ENCODE peak calls at places on chromosomes 4 and X, in ten cellular contexts. One of them, this sample, is unnamed.

GRCh38 chrX:69538321-69538876 is 34.3 kb downstream of the NALF2 start:
- DNase-seq in cardiac septum: no peak
- DNase-seq in activated naive CD4-positive, alpha-beta T cell treated with anti-CD3 and anti-CD28 coated beads, Interleukin-2, amount 10 ng/mL, durations not matched to agents 7 days and 5 days: peak
- DNase-seq in non-pigmented ciliary epithelial cell: no peak
- DNase-seq in stimulated activated CD4-positive, alpha-beta T cell treated with anti-CD3 and anti-CD28 coated beads, Interleukin-1b, Interleukin-23, amount 100 ng/mL, for 1 hour: peak
- DNase-seq in amniotic stem cell: peak
- DNase-seq in GM03348: peak
- DNase-seq in neural progenitor cell: peak
- DNase-seq in fibroblast of pulmonary artery: peak
- DNase-seq in sciatic nerve: peak
- DNase-seq in this sample: peak

GRCh38 chr4:9691221-9692065 is 90.0 kb upstream of the DRD5 start:
- DNase-seq in GM03348: peak
- DNase-seq in stimulated activated CD4-positive, alpha-beta T cell treated with anti-CD3 and anti-CD28 coated beads, Interleukin-1b, Interleukin-23, amount 100 ng/mL, for 1 hour: peak
- DNase-seq in fibroblast of pulmonary artery: peak
- DNase-seq in activated naive CD4-positive, alpha-beta T cell treated with anti-CD3 and anti-CD28 coated beads, Interleukin-2, amount 10 ng/mL, durations not matched to agents 7 days and 5 days: peak
- DNase-seq in sciatic nerve: peak
- DNase-seq in non-pigmented ciliary epithelial cell: peak
- DNase-seq in neural progenitor cell: peak
- DNase-seq in cardiac septum: peak
- DNase-seq in amniotic stem cell: no peak
- DNase-seq in this sample: peak

GRCh38 chr4:186823989-186824388 is 100.3 kb upstream of the FAT1 start:
- DNase-seq in stimulated activated CD4-positive, alpha-beta T cell treated with anti-CD3 and anti-CD28 coated beads, Interleukin-1b, Interleukin-23, amount 100 ng/mL, for 1 hour: no peak
- DNase-seq in fibroblast of pulmonary artery: peak
- DNase-seq in amniotic stem cell: no peak
- DNase-seq in activated naive CD4-positive, alpha-beta T cell treated with anti-CD3 and anti-CD28 coated beads, Interleukin-2, amount 10 ng/mL, durations not matched to agents 7 days and 5 days: no peak
- DNase-seq in GM03348: peak
- DNase-seq in neural progenitor cell: no peak
- DNase-seq in non-pigmented ciliary epithelial cell: no peak
- DNase-seq in cardiac septum: no peak
- DNase-seq in sciatic nerve: no peak
- DNase-seq in this sample: no peak

GRCh38 chrX:9372866-9373265 is 92.0 kb upstream of the TBL1X start:
- DNase-seq in sciatic nerve: no peak
- DNase-seq in non-pigmented ciliary epithelial cell: no peak
- DNase-seq in cardiac septum: no peak
- DNase-seq in neural progenitor cell: no peak
- DNase-seq in stimulated activated CD4-positive, alpha-beta T cell treated with anti-CD3 and anti-CD28 coated beads, Interleukin-1b, Interleukin-23, amount 100 ng/mL, for 1 hour: no peak
- DNase-seq in fibroblast of pulmonary artery: no peak
- DNase-seq in amniotic stem cell: no peak
- DNase-seq in activated naive CD4-positive, alpha-beta T cell treated with anti-CD3 and anti-CD28 coated beads, Interleukin-2, amount 10 ng/mL, durations not matched to agents 7 days and 5 days: no peak
- DNase-seq in GM03348: no peak
- DNase-seq in this sample: no peak

GRCh38 chr4:75848891-75849290 is 53.4 kb downstream of the PPEF2 start:
- DNase-seq in cardiac septum: no peak
- DNase-seq in fibroblast of pulmonary artery: peak
- DNase-seq in non-pigmented ciliary epithelial cell: no peak
- DNase-seq in GM03348: peak
- DNase-seq in stimulated activated CD4-positive, alpha-beta T cell treated with anti-CD3 and anti-CD28 coated beads, Interleukin-1b, Interleukin-23, amount 100 ng/mL, for 1 hour: no peak
- DNase-seq in amniotic stem cell: no peak
- DNase-seq in neural progenitor cell: no peak
- DNase-seq in sciatic nerve: no peak
- DNase-seq in activated naive CD4-positive, alpha-beta T cell treated with anti-CD3 and anti-CD28 coated beads, Interleukin-2, amount 10 ng/mL, durations not matched to agents 7 days and 5 days: no peak
- DNase-seq in this sample: no peak

GRCh38 chr4:133146574-133147198 is 2.4 kb upstream of the PCDH10 start:
- DNase-seq in fibroblast of pulmonary artery: peak
- DNase-seq in activated naive CD4-positive, alpha-beta T cell treated with anti-CD3 and anti-CD28 coated beads, Interleukin-2, amount 10 ng/mL, durations not matched to agents 7 days and 5 days: no peak
- DNase-seq in amniotic stem cell: no peak
- DNase-seq in sciatic nerve: peak
- DNase-seq in non-pigmented ciliary epithelial cell: no peak
- DNase-seq in cardiac septum: no peak
- DNase-seq in neural progenitor cell: peak
- DNase-seq in GM03348: peak
- DNase-seq in stimulated activated CD4-positive, alpha-beta T cell treated with anti-CD3 and anti-CD28 coated beads, Interleukin-1b, Interleukin-23, amount 100 ng/mL, for 1 hour: no peak
- DNase-seq in this sample: peak

GRCh38 chr4:142777045-142777743 is 68.9 kb downstream of the INPP4B start:
- DNase-seq in fibroblast of pulmonary artery: no peak
- DNase-seq in non-pigmented ciliary epithelial cell: no peak
- DNase-seq in sciatic nerve: no peak
- DNase-seq in amniotic stem cell: no peak
- DNase-seq in activated naive CD4-positive, alpha-beta T cell treated with anti-CD3 and anti-CD28 coated beads, Interleukin-2, amount 10 ng/mL, durations not matched to agents 7 days and 5 days: no peak
- DNase-seq in GM03348: no peak
- DNase-seq in neural progenitor cell: peak
- DNase-seq in cardiac septum: no peak
- DNase-seq in stimulated activated CD4-positive, alpha-beta T cell treated with anti-CD3 and anti-CD28 coated beads, Interleukin-1b, Interleukin-23, amount 100 ng/mL, for 1 hour: no peak
- DNase-seq in this sample: no peak

GRCh38 chr4:128600410-128600809 is 209.1 kb upstream of the JADE1 start:
- DNase-seq in GM03348: no peak
- DNase-seq in cardiac septum: no peak
- DNase-seq in fibroblast of pulmonary artery: peak
- DNase-seq in amniotic stem cell: no peak
- DNase-seq in activated naive CD4-positive, alpha-beta T cell treated with anti-CD3 and anti-CD28 coated beads, Interleukin-2, amount 10 ng/mL, durations not matched to agents 7 days and 5 days: no peak
- DNase-seq in neural progenitor cell: no peak
- DNase-seq in non-pigmented ciliary epithelial cell: no peak
- DNase-seq in stimulated activated CD4-positive, alpha-beta T cell treated with anti-CD3 and anti-CD28 coated beads, Interleukin-1b, Interleukin-23, amount 100 ng/mL, for 1 hour: no peak
- DNase-seq in sciatic nerve: no peak
- DNase-seq in this sample: peak

GRCh38 chr4:56728512-56728911 is 47.4 kb upstream of the HOPX start:
- DNase-seq in GM03348: peak
- DNase-seq in cardiac septum: no peak
- DNase-seq in sciatic nerve: no peak
- DNase-seq in non-pigmented ciliary epithelial cell: peak
- DNase-seq in amniotic stem cell: no peak
- DNase-seq in fibroblast of pulmonary artery: peak
- DNase-seq in activated naive CD4-positive, alpha-beta T cell treated with anti-CD3 and anti-CD28 coated beads, Interleukin-2, amount 10 ng/mL, durations not matched to agents 7 days and 5 days: no peak
- DNase-seq in neural progenitor cell: no peak
- DNase-seq in stimulated activated CD4-positive, alpha-beta T cell treated with anti-CD3 and anti-CD28 coated beads, Interleukin-1b, Interleukin-23, amount 100 ng/mL, for 1 hour: no peak
- DNase-seq in this sample: peak

GRCh38 chrX:261167-261857 is 19.9 kb upstream of the PLCXD1 start:
- DNase-seq in fibroblast of pulmonary artery: peak
- DNase-seq in stimulated activated CD4-positive, alpha-beta T cell treated with anti-CD3 and anti-CD28 coated beads, Interleukin-1b, Interleukin-23, amount 100 ng/mL, for 1 hour: no peak
- DNase-seq in cardiac septum: no peak
- DNase-seq in amniotic stem cell: no peak
- DNase-seq in neural progenitor cell: no peak
- DNase-seq in activated naive CD4-positive, alpha-beta T cell treated with anti-CD3 and anti-CD28 coated beads, Interleukin-2, amount 10 ng/mL, durations not matched to agents 7 days and 5 days: no peak
- DNase-seq in sciatic nerve: no peak
- DNase-seq in non-pigmented ciliary epithelial cell: no peak
- DNase-seq in GM03348: no peak
- DNase-seq in this sample: peak

GRCh38 chr4:151569650-151570049 is 160.7 kb downstream of the FHIP1A start:
- DNase-seq in GM03348: no peak
- DNase-seq in non-pigmented ciliary epithelial cell: no peak
- DNase-seq in stimulated activated CD4-positive, alpha-beta T cell treated with anti-CD3 and anti-CD28 coated beads, Interleukin-1b, Interleukin-23, amount 100 ng/mL, for 1 hour: no peak
- DNase-seq in amniotic stem cell: no peak
- DNase-seq in fibroblast of pulmonary artery: no peak
- DNase-seq in neural progenitor cell: no peak
- DNase-seq in sciatic nerve: no peak
- DNase-seq in activated naive CD4-positive, alpha-beta T cell treated with anti-CD3 and anti-CD28 coated beads, Interleukin-2, amount 10 ng/mL, durations not matched to agents 7 days and 5 days: no peak
- DNase-seq in cardiac septum: no peak
- DNase-seq in this sample: no peak

GRCh38 chr4:84681488-84682274 is 98.8 kb downstream of the CDS1 start:
- DNase-seq in fibroblast of pulmonary artery: peak
- DNase-seq in sciatic nerve: no peak
- DNase-seq in amniotic stem cell: peak
- DNase-seq in stimulated activated CD4-positive, alpha-beta T cell treated with anti-CD3 and anti-CD28 coated beads, Interleukin-1b, Interleukin-23, amount 100 ng/mL, for 1 hour: no peak
- DNase-seq in non-pigmented ciliary epithelial cell: peak
- DNase-seq in neural progenitor cell: peak
- DNase-seq in activated naive CD4-positive, alpha-beta T cell treated with anti-CD3 and anti-CD28 coated beads, Interleukin-2, amount 10 ng/mL, durations not matched to agents 7 days and 5 days: no peak
- DNase-seq in GM03348: peak
- DNase-seq in cardiac septum: no peak
- DNase-seq in this sample: no peak

GRCh38 chr4:88533088-88533790 is 9.7 kb upstream of the PYURF start:
- DNase-seq in non-pigmented ciliary epithelial cell: no peak
- DNase-seq in activated naive CD4-positive, alpha-beta T cell treated with anti-CD3 and anti-CD28 coated beads, Interleukin-2, amount 10 ng/mL, durations not matched to agents 7 days and 5 days: no peak
- DNase-seq in neural progenitor cell: no peak
- DNase-seq in cardiac septum: no peak
- DNase-seq in amniotic stem cell: no peak
- DNase-seq in stimulated activated CD4-positive, alpha-beta T cell treated with anti-CD3 and anti-CD28 coated beads, Interleukin-1b, Interleukin-23, amount 100 ng/mL, for 1 hour: no peak
- DNase-seq in GM03348: peak
- DNase-seq in sciatic nerve: no peak
- DNase-seq in fibroblast of pulmonary artery: peak
- DNase-seq in this sample: no peak

GRCh38 chr4:182925298-182925738 is 8.1 kb upstream of the DCTD start:
- DNase-seq in cardiac septum: no peak
- DNase-seq in non-pigmented ciliary epithelial cell: peak
- DNase-seq in GM03348: peak
- DNase-seq in neural progenitor cell: peak
- DNase-seq in amniotic stem cell: peak
- DNase-seq in fibroblast of pulmonary artery: peak
- DNase-seq in sciatic nerve: peak
- DNase-seq in activated naive CD4-positive, alpha-beta T cell treated with anti-CD3 and anti-CD28 coated beads, Interleukin-2, amount 10 ng/mL, durations not matched to agents 7 days and 5 days: peak
- DNase-seq in stimulated activated CD4-positive, alpha-beta T cell treated with anti-CD3 and anti-CD28 coated beads, Interleukin-1b, Interleukin-23, amount 100 ng/mL, for 1 hour: peak
- DNase-seq in this sample: peak

GRCh38 chr4:186709509-186709908 is 14.1 kb downstream of the FAT1 start:
- DNase-seq in neural progenitor cell: no peak
- DNase-seq in cardiac septum: no peak
- DNase-seq in sciatic nerve: no peak
- DNase-seq in non-pigmented ciliary epithelial cell: no peak
- DNase-seq in GM03348: no peak
- DNase-seq in amniotic stem cell: no peak
- DNase-seq in stimulated activated CD4-positive, alpha-beta T cell treated with anti-CD3 and anti-CD28 coated beads, Interleukin-1b, Interleukin-23, amount 100 ng/mL, for 1 hour: no peak
- DNase-seq in activated naive CD4-positive, alpha-beta T cell treated with anti-CD3 and anti-CD28 coated beads, Interleukin-2, amount 10 ng/mL, durations not matched to agents 7 days and 5 days: no peak
- DNase-seq in fibroblast of pulmonary artery: no peak
- DNase-seq in this sample: no peak

GRCh38 chr4:75599647-75600046 is 30.7 kb downstream of the CDKL2 start:
- DNase-seq in non-pigmented ciliary epithelial cell: no peak
- DNase-seq in stimulated activated CD4-positive, alpha-beta T cell treated with anti-CD3 and anti-CD28 coated beads, Interleukin-1b, Interleukin-23, amount 100 ng/mL, for 1 hour: no peak
- DNase-seq in amniotic stem cell: no peak
- DNase-seq in fibroblast of pulmonary artery: no peak
- DNase-seq in neural progenitor cell: no peak
- DNase-seq in activated naive CD4-positive, alpha-beta T cell treated with anti-CD3 and anti-CD28 coated beads, Interleukin-2, amount 10 ng/mL, durations not matched to agents 7 days and 5 days: no peak
- DNase-seq in cardiac septum: no peak
- DNase-seq in GM03348: no peak
- DNase-seq in sciatic nerve: no peak
- DNase-seq in this sample: no peak

GRCh38 chrX:125219852-125220251 is 99.8 kb upstream of the TEX13C start:
- DNase-seq in non-pigmented ciliary epithelial cell: no peak
- DNase-seq in neural progenitor cell: no peak
- DNase-seq in cardiac septum: no peak
- DNase-seq in activated naive CD4-positive, alpha-beta T cell treated with anti-CD3 and anti-CD28 coated beads, Interleukin-2, amount 10 ng/mL, durations not matched to agents 7 days and 5 days: no peak
- DNase-seq in GM03348: no peak
- DNase-seq in amniotic stem cell: no peak
- DNase-seq in fibroblast of pulmonary artery: no peak
- DNase-seq in sciatic nerve: no peak
- DNase-seq in stimulated activated CD4-positive, alpha-beta T cell treated with anti-CD3 and anti-CD28 coated beads, Interleukin-1b, Interleukin-23, amount 100 ng/mL, for 1 hour: no peak
- DNase-seq in this sample: no peak

GRCh38 chr4:75011131-75011795 is 78.3 kb downstream of the PARM1 start:
- DNase-seq in non-pigmented ciliary epithelial cell: no peak
- DNase-seq in stimulated activated CD4-positive, alpha-beta T cell treated with anti-CD3 and anti-CD28 coated beads, Interleukin-1b, Interleukin-23, amount 100 ng/mL, for 1 hour: no peak
- DNase-seq in cardiac septum: no peak
- DNase-seq in fibroblast of pulmonary artery: no peak
- DNase-seq in activated naive CD4-positive, alpha-beta T cell treated with anti-CD3 and anti-CD28 coated beads, Interleukin-2, amount 10 ng/mL, durations not matched to agents 7 days and 5 days: no peak
- DNase-seq in GM03348: no peak
- DNase-seq in neural progenitor cell: no peak
- DNase-seq in sciatic nerve: no peak
- DNase-seq in amniotic stem cell: no peak
- DNase-seq in this sample: no peak

GRCh38 chr4:88759039-88759631 is 61.5 kb upstream of the NAP1L5 start:
- DNase-seq in sciatic nerve: no peak
- DNase-seq in non-pigmented ciliary epithelial cell: no peak
- DNase-seq in amniotic stem cell: no peak
- DNase-seq in stimulated activated CD4-positive, alpha-beta T cell treated with anti-CD3 and anti-CD28 coated beads, Interleukin-1b, Interleukin-23, amount 100 ng/mL, for 1 hour: no peak
- DNase-seq in activated naive CD4-positive, alpha-beta T cell treated with anti-CD3 and anti-CD28 coated beads, Interleukin-2, amount 10 ng/mL, durations not matched to agents 7 days and 5 days: no peak
- DNase-seq in neural progenitor cell: peak
- DNase-seq in GM03348: peak
- DNase-seq in fibroblast of pulmonary artery: peak
- DNase-seq in cardiac septum: no peak
- DNase-seq in this sample: no peak

GRCh38 chrX:47129157-47129878 is 15.2 kb downstream of the NDUFB11 start:
- DNase-seq in stimulated activated CD4-positive, alpha-beta T cell treated with anti-CD3 and anti-CD28 coated beads, Interleukin-1b, Interleukin-23, amount 100 ng/mL, for 1 hour: peak
- DNase-seq in sciatic nerve: peak
- DNase-seq in activated naive CD4-positive, alpha-beta T cell treated with anti-CD3 and anti-CD28 coated beads, Interleukin-2, amount 10 ng/mL, durations not matched to agents 7 days and 5 days: peak
- DNase-seq in non-pigmented ciliary epithelial cell: peak
- DNase-seq in amniotic stem cell: peak
- DNase-seq in fibroblast of pulmonary artery: peak
- DNase-seq in neural progenitor cell: peak
- DNase-seq in GM03348: peak
- DNase-seq in cardiac septum: peak
- DNase-seq in this sample: peak

GRCh38 chr4:75916091-75916661 is 13.9 kb upstream of the PPEF2 start:
- DNase-seq in stimulated activated CD4-positive, alpha-beta T cell treated with anti-CD3 and anti-CD28 coated beads, Interleukin-1b, Interleukin-23, amount 100 ng/mL, for 1 hour: no peak
- DNase-seq in neural progenitor cell: peak
- DNase-seq in cardiac septum: no peak
- DNase-seq in amniotic stem cell: peak
- DNase-seq in sciatic nerve: no peak
- DNase-seq in non-pigmented ciliary epithelial cell: no peak
- DNase-seq in GM03348: peak
- DNase-seq in fibroblast of pulmonary artery: peak
- DNase-seq in activated naive CD4-positive, alpha-beta T cell treated with anti-CD3 and anti-CD28 coated beads, Interleukin-2, amount 10 ng/mL, durations not matched to agents 7 days and 5 days: peak
- DNase-seq in this sample: no peak

GRCh38 chr4:76449362-76449767 is 14.3 kb downstream of the SHROOM3 start:
- DNase-seq in amniotic stem cell: no peak
- DNase-seq in stimulated activated CD4-positive, alpha-beta T cell treated with anti-CD3 and anti-CD28 coated beads, Interleukin-1b, Interleukin-23, amount 100 ng/mL, for 1 hour: no peak
- DNase-seq in neural progenitor cell: no peak
- DNase-seq in sciatic nerve: no peak
- DNase-seq in GM03348: no peak
- DNase-seq in non-pigmented ciliary epithelial cell: no peak
- DNase-seq in cardiac septum: no peak
- DNase-seq in fibroblast of pulmonary artery: peak
- DNase-seq in activated naive CD4-positive, alpha-beta T cell treated with anti-CD3 and anti-CD28 coated beads, Interleukin-2, amount 10 ng/mL, durations not matched to agents 7 days and 5 days: no peak
- DNase-seq in this sample: no peak

GRCh38 chr4:152640058-152640921 is 39.5 kb downstream of the TMEM154 start:
- DNase-seq in fibroblast of pulmonary artery: peak
- DNase-seq in amniotic stem cell: no peak
- DNase-seq in GM03348: peak
- DNase-seq in sciatic nerve: no peak
- DNase-seq in cardiac septum: no peak
- DNase-seq in non-pigmented ciliary epithelial cell: no peak
- DNase-seq in stimulated activated CD4-positive, alpha-beta T cell treated with anti-CD3 and anti-CD28 coated beads, Interleukin-1b, Interleukin-23, amount 100 ng/mL, for 1 hour: no peak
- DNase-seq in neural progenitor cell: peak
- DNase-seq in activated naive CD4-positive, alpha-beta T cell treated with anti-CD3 and anti-CD28 coated beads, Interleukin-2, amount 10 ng/mL, durations not matched to agents 7 days and 5 days: no peak
- DNase-seq in this sample: no peak

GRCh38 chr4:74789518-74789917 is 4.8 kb downstream of the BTC start:
- DNase-seq in cardiac septum: no peak
- DNase-seq in GM03348: no peak
- DNase-seq in non-pigmented ciliary epithelial cell: no peak
- DNase-seq in neural progenitor cell: no peak
- DNase-seq in sciatic nerve: no peak
- DNase-seq in fibroblast of pulmonary artery: no peak
- DNase-seq in stimulated activated CD4-positive, alpha-beta T cell treated with anti-CD3 and anti-CD28 coated beads, Interleukin-1b, Interleukin-23, amount 100 ng/mL, for 1 hour: no peak
- DNase-seq in activated naive CD4-positive, alpha-beta T cell treated with anti-CD3 and anti-CD28 coated beads, Interleukin-2, amount 10 ng/mL, durations not matched to agents 7 days and 5 days: no peak
- DNase-seq in amniotic stem cell: no peak
- DNase-seq in this sample: no peak

GRCh38 chr4:76990288-76991080 is 40.9 kb downstream of the SEPTIN11 start:
- DNase-seq in non-pigmented ciliary epithelial cell: peak
- DNase-seq in stimulated activated CD4-positive, alpha-beta T cell treated with anti-CD3 and anti-CD28 coated beads, Interleukin-1b, Interleukin-23, amount 100 ng/mL, for 1 hour: no peak
- DNase-seq in GM03348: peak
- DNase-seq in cardiac septum: no peak
- DNase-seq in amniotic stem cell: peak
- DNase-seq in neural progenitor cell: no peak
- DNase-seq in fibroblast of pulmonary artery: peak
- DNase-seq in sciatic nerve: no peak
- DNase-seq in activated naive CD4-positive, alpha-beta T cell treated with anti-CD3 and anti-CD28 coated beads, Interleukin-2, amount 10 ng/mL, durations not matched to agents 7 days and 5 days: no peak
- DNase-seq in this sample: no peak

GRCh38 chr4:165966833-165967232 is 93.8 kb downstream of the TLL1 start:
- DNase-seq in GM03348: no peak
- DNase-seq in sciatic nerve: no peak
- DNase-seq in activated naive CD4-positive, alpha-beta T cell treated with anti-CD3 and anti-CD28 coated beads, Interleukin-2, amount 10 ng/mL, durations not matched to agents 7 days and 5 days: no peak
- DNase-seq in cardiac septum: no peak
- DNase-seq in fibroblast of pulmonary artery: no peak
- DNase-seq in neural progenitor cell: no peak
- DNase-seq in non-pigmented ciliary epithelial cell: no peak
- DNase-seq in stimulated activated CD4-positive, alpha-beta T cell treated with anti-CD3 and anti-CD28 coated beads, Interleukin-1b, Interleukin-23, amount 100 ng/mL, for 1 hour: no peak
- DNase-seq in amniotic stem cell: no peak
- DNase-seq in this sample: no peak

GRCh38 chr4:187357861-187358260 is 634.2 kb upstream of the FAT1 start:
- DNase-seq in amniotic stem cell: no peak
- DNase-seq in cardiac septum: no peak
- DNase-seq in activated naive CD4-positive, alpha-beta T cell treated with anti-CD3 and anti-CD28 coated beads, Interleukin-2, amount 10 ng/mL, durations not matched to agents 7 days and 5 days: no peak
- DNase-seq in sciatic nerve: no peak
- DNase-seq in non-pigmented ciliary epithelial cell: no peak
- DNase-seq in stimulated activated CD4-positive, alpha-beta T cell treated with anti-CD3 and anti-CD28 coated beads, Interleukin-1b, Interleukin-23, amount 100 ng/mL, for 1 hour: no peak
- DNase-seq in fibroblast of pulmonary artery: no peak
- DNase-seq in neural progenitor cell: no peak
- DNase-seq in GM03348: no peak
- DNase-seq in this sample: no peak

GRCh38 chr4:7179158-7179557 is 13.2 kb upstream of the SORCS2 start:
- DNase-seq in activated naive CD4-positive, alpha-beta T cell treated with anti-CD3 and anti-CD28 coated beads, Interleukin-2, amount 10 ng/mL, durations not matched to agents 7 days and 5 days: no peak
- DNase-seq in stimulated activated CD4-positive, alpha-beta T cell treated with anti-CD3 and anti-CD28 coated beads, Interleukin-1b, Interleukin-23, amount 100 ng/mL, for 1 hour: no peak
- DNase-seq in neural progenitor cell: no peak
- DNase-seq in fibroblast of pulmonary artery: no peak
- DNase-seq in GM03348: no peak
- DNase-seq in amniotic stem cell: no peak
- DNase-seq in non-pigmented ciliary epithelial cell: no peak
- DNase-seq in sciatic nerve: no peak
- DNase-seq in cardiac septum: no peak
- DNase-seq in this sample: no peak